ENCODE peak calls at places on chromosomes 7 and 10, in six cellular contexts. Z is MM.1S; B is naive thymus-derived CD4-positive, alpha-beta T cell; Y is right cardiac atrium; O is mammary epithelial cell; U is right lobe of liver. Q is an unnamed sample. For H3K4me1, the result is how much of the 10 kb centered on the place peaks cover.

GRCh38 chr7:53311205-53311604 is 275.8 kb downstream of the POM121L12 start:
- DNase-seq in Z (no peak), B (no peak), Y (no peak), O (no peak), U (no peak), Q (no peak)

GRCh38 chr7:129480674-129481363 is 21.5 kb upstream of the SMKR1 start:
- DNase-seq in Z (peak), B (no peak), Y (no peak), O (no peak), U (no peak), Q (peak)

GRCh38 chr7:20141666-20142065 is 75.5 kb downstream of the MACC1 start:
- DNase-seq in Z (no peak), B (no peak), Y (no peak), O (no peak), U (no peak), Q (peak)

GRCh38 chr7:40987571-40987970 is 715.3 kb downstream of the INHBA start:
- DNase-seq in Z (no peak), B (no peak), Y (no peak), O (no peak), U (no peak), Q (no peak)

GRCh38 chr10:68560916-68561691 is 967 bp downstream of the TET1 start:
- DNase-seq in Z (peak), B (no peak), Y (peak), O (no peak), U (no peak), Q (peak)

GRCh38 chr7:98354511-98355249 is 46.2 kb downstream of the BAIAP2L1 start:
- DNase-seq in Z (no peak), B (no peak), Y (no peak), O (peak), U (peak), Q (peak)

GRCh38 chr10:103852189-103852711 is 3.1 kb downstream of the SH3PXD2A start:
- DNase-seq in Z (no peak), B (no peak), Y (peak), O (no peak), U (no peak), Q (no peak)

GRCh38 chr7:50531401-50531906 is 33.8 kb downstream of the DDC start:
- DNase-seq in Z (no peak), B (no peak), Y (no peak), O (peak), U (no peak), Q (no peak)

GRCh38 chr10:91610444-91610843 is 22.4 kb downstream of the PPP1R3C start:
- DNase-seq in Z (no peak), B (no peak), Y (no peak), O (no peak), U (no peak), Q (no peak)

GRCh38 chr7:151114151-151115090 is 28.1 kb downstream of the AGAP3 start:
- DNase-seq in Z (no peak), B (no peak), Y (no peak), O (peak), U (no peak), Q (peak)

GRCh38 chr7:53418834-53419482 is 383.5 kb downstream of the POM121L12 start:
- DNase-seq in Z (no peak), B (no peak), Y (no peak), O (no peak), U (no peak), Q (no peak)

GRCh38 chr7:136869991-136870798 is 1.7 kb downstream of the CHRM2 start:
- DNase-seq in Z (no peak), B (no peak), Y (peak), O (no peak), U (peak), Q (peak)

GRCh38 chr10:96618648-96619047 is 31.8 kb upstream of the TM9SF3 start:
- DNase-seq in Z (no peak), B (no peak), Y (peak), O (no peak), U (no peak), Q (peak)

GRCh38 chr7:55170335-55170734 is 151.5 kb downstream of the EGFR start:
- DNase-seq in Z (no peak), B (no peak), Y (no peak), O (no peak), U (no peak), Q (no peak)

GRCh38 chr10:94439275-94439861 is 37.0 kb downstream of the TBC1D12 start:
- DNase-seq in Z (no peak), B (no peak), Y (peak), O (peak), U (no peak), Q (peak)

GRCh38 chr10:28875535-28876208 is 198.4 kb downstream of the BAMBI start:
- DNase-seq in Z (no peak), B (no peak), Y (no peak), O (no peak), U (no peak), Q (peak)

GRCh38 chr7:102455596-102455995 is 9.1 kb downstream of the ALKBH4 start:
- DNase-seq in Z (peak), B (no peak), Y (no peak), O (no peak), U (no peak), Q (no peak)

GRCh38 chr7:2785071-2785500 is 59.0 kb downstream of the GNA12 start:
- DNase-seq in Z (no peak), B (no peak), Y (no peak), O (peak), U (no peak), Q (peak)
- H3K4me1 ChIP-seq in Z (under half), B (under half), Y (under half), O (under half), U (under half), Q (under half)

DNA sequence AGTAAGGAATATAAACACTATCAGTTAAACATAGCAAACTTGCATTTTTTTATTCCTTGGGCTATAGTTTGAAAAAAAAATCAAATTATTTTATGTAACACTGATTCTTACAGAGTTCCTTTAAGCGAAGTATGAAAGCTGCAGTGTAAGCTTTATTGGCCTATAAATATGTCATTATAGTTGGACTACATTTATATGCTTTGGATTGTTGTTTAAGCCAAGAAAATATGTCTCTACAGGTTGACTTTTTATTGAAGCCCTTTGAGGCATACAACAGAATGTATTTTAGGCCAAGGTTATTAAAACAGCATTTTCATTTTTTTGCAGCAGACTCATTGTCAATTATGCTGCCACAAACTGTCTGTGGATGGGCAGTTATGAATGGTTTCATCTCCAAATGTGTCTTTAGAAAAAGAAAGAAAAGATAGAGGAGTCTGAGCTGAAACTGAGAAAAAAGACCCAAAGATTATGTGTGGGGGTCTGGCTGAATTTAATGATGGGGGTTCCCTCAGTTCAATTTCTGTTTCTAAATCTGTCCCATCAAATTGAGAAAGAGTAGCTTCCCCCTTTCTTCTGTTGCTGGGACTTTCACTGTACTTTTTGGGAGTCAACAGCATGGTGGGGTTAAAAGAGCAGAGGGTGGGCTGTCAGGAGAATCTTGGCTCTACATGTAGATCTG is 43.1 kb downstream of the ARID5B start:
- DNase-seq in Z (no peak), B (no peak), Y (no peak), O (no peak), U (no peak), Q (no peak)
- H3K4me3 ChIP-seq in Z (no peak), B (no peak), Y (no peak), O (no peak), U (no peak), Q (peak)

GRCh38 chr10:79401015-79401921 is 44.2 kb downstream of the ZCCHC24 start:
- DNase-seq in Z (no peak), B (no peak), Y (peak), O (no peak), U (no peak), Q (peak)
- H3K4me1 ChIP-seq in Z (under half), B (under half), Y (half or more), O (under half), U (half or more), Q (half or more)

DNA sequence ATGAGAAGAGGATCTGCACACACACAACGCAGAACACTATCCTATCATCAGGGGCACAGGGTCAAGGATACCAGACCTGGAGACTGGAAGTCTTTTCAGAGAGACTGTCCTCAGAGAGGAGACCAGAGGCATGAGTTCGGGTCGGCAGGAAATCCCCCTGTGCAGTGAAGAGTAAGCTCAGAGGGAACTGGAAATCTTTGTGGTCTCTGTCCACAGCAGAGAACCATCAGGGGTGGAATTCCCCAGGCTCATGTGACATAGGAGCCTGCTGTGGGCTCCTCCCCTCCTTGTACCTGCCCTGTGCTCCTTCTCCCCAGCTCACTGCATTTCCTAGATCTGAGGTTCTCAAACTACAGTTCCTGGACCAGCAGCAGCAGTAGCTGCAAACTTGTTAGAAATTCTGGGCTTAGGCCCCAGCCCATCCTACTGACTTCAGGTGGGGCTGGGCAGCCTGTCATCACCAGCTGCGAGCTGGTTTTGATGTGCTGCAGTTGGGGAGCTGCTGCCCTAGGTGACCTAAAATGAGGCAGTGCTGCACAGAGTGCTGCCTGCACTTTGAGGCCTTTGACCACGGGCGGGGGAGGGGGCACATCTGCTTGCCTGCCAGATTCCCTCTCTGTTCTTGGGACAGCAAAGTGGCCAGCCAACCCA is 2.4 kb downstream of the ZMIZ2 start:
- DNase-seq in Z (peak), B (peak), Y (no peak), O (peak), U (no peak), Q (no peak)
- H3K4me3 ChIP-seq in Z (peak), B (peak), Y (no peak), O (no peak), U (no peak), Q (no peak)

GRCh38 chr10:119315128-119316001 is 108.0 kb downstream of the GRK5 start:
- DNase-seq in Z (no peak), B (peak), Y (peak), O (peak), U (no peak), Q (peak)
- H3K4me1 ChIP-seq in Z (under half), B (under half), Y (half or more), O (under half), U (under half), Q (under half)

DNA sequence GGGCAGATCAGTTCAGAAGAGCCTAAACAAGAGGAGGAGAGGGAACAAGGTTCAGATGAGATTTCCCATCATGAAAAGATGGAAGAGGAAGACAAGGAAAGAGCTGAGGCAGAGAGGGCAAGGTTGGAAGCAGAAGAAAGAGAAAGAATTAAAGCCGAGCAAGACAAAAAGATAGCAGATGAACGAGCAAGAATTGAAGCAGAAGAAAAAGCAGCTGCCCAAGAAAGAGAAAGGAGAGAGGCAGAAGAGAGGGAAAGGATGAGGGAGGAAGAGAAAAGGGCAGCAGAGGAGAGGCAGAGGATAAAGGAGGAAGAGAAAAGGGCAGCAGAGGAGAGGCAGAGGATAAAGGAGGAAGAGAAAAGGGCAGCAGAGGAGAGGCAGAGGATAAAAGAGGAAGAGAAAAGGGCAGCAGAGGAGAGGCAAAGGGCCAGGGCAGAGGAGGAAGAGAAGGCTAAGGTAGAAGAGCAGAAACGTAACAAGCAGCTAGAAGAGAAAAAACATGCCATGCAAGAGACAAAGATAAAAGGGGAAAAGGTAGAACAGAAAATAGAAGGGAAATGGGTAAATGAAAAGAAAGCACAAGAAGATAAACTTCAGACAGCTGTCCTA is 52.7 kb upstream of the AGBL3 start:
- DNase-seq in Z (no peak), B (no peak), Y (no peak), O (no peak), U (no peak), Q (no peak)
- H3K4me3 ChIP-seq in Z (peak), B (no peak), Y (no peak), O (no peak), U (no peak), Q (no peak)

GRCh38 chr10:31273789-31274188 is 45.2 kb upstream of the ZEB1 start:
- DNase-seq in Z (no peak), B (no peak), Y (no peak), O (no peak), U (no peak), Q (no peak)

GRCh38 chr10:31268616-31269303 is 50.3 kb upstream of the ZEB1 start:
- DNase-seq in Z (no peak), B (no peak), Y (no peak), O (no peak), U (no peak), Q (no peak)

GRCh38 chr10:31270954-31271353 is 48.1 kb upstream of the ZEB1 start:
- DNase-seq in Z (no peak), B (no peak), Y (no peak), O (no peak), U (no peak), Q (no peak)

GRCh38 chr10:31274310-31274709 is 44.7 kb upstream of the ZEB1 start:
- DNase-seq in Z (no peak), B (no peak), Y (no peak), O (no peak), U (no peak), Q (peak)

GRCh38 chr10:31272841-31273240 is 46.2 kb upstream of the ZEB1 start:
- DNase-seq in Z (no peak), B (no peak), Y (no peak), O (no peak), U (no peak), Q (peak)
- H3K4me1 ChIP-seq in Z (under half), B (under half), Y (under half), O (under half), U (under half), Q (under half)

DNA sequence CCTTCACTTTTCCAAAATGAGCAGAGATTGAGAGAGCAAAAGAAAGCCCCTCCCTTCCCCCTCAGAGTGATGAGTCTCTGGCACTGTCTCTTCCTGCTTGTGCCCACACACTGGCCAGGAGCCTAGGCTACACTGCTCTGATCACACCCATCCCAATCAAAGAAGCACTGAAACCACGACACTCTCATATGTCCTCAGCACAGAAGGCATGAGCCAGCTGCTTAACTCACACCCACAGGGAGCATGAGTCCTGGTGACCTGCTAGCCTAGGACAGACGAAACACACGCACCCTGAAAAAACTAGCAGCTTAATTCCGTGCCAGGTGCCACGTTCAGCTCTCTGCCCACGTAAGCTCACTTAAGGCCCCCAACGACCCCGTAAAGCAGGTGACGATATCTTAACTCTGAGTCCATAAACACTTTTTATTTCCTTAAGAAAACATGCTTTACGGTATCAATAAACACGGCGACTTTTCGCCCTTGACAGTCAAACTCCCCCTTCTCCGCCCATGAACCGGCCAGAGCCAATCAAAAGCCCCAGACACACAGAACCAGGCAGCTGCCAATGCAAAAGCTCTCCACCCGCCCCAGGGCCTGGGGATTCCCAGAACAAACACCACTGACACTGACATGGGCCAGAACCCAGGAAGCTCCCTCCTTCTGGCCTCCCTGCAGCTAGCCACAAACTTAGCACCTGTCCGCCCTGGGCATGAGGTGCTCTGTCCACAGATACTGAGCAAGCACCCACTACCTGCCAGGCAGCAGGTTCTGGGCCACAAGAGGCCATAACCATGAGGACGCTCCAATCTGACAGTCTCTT is 69.0 kb downstream of the TNRC18 start:
- DNase-seq in Z (peak), B (no peak), Y (peak), O (peak), U (peak), Q (peak)
- H3K4me3 ChIP-seq in Z (no peak), B (no peak), Y (no peak), O (no peak), U (no peak), Q (peak)

GRCh38 chr10:61964949-61965693 is 63.6 kb downstream of the ARID5B start:
- DNase-seq in Z (no peak), B (no peak), Y (no peak), O (no peak), U (no peak), Q (no peak)
- H3K4me1 ChIP-seq in Z (half or more), B (under half), Y (under half), O (under half), U (under half), Q (under half)

GRCh38 chr7:92715963-92716362 is 120.4 kb downstream of the CDK6 start:
- DNase-seq in Z (no peak), B (no peak), Y (no peak), O (no peak), U (no peak), Q (no peak)

GRCh38 chr7:92716825-92717580 is 119.4 kb downstream of the CDK6 start:
- DNase-seq in Z (no peak), B (no peak), Y (no peak), O (no peak), U (no peak), Q (no peak)

GRCh38 chr7:92720604-92721350 is 115.6 kb downstream of the CDK6 start:
- DNase-seq in Z (peak), B (no peak), Y (no peak), O (no peak), U (no peak), Q (no peak)

GRCh38 chr7:92717601-92717981 is 118.8 kb downstream of the CDK6 start:
- DNase-seq in Z (no peak), B (no peak), Y (no peak), O (peak), U (no peak), Q (peak)

GRCh38 chr7:92717982-92718716 is 118.2 kb downstream of the CDK6 start:
- DNase-seq in Z (peak), B (peak), Y (peak), O (peak), U (no peak), Q (peak)
- H3K4me3 ChIP-seq in Z (peak), B (peak), Y (peak), O (peak), U (peak), Q (peak)